ENCODE peak calls at places on chromosomes 2 and 18, in six cellular contexts. Y is suprapubic skin, D is esophagus squamous epithelium, G is uterus, H is ovary, N is transverse colon. M is an unnamed sample. For H3K9me3, the result is how much of the 10 kb centered on the place peaks cover.

GRCh38 chr2:96325038-96325883 is at the start of gene ITPRIPL1:
- DNase-seq in Y (no peak), G (no peak), D (no peak), N (peak), H (no peak), M (no peak)

GRCh38 chr2:138424436-138425140 is 77.0 kb upstream of the SPOPL start:
- DNase-seq in N (no peak), H (no peak), D (no peak), G (no peak), Y (no peak), M (no peak)

GRCh38 chr2:127790694-127791529 is 20.1 kb downstream of the WDR33 start:
- DNase-seq in D (no peak), G (no peak), N (no peak), Y (no peak), H (no peak), M (no peak)

GRCh38 chr2:186995092-186995491 is 146.1 kb upstream of the ZSWIM2 start:
- DNase-seq in H (no peak), G (no peak), N (no peak), D (no peak), Y (no peak), M (no peak)

GRCh38 chr2:5070257-5070656 is 621.9 kb upstream of the SOX11 start:
- DNase-seq in N (no peak), Y (no peak), H (no peak), D (no peak), G (no peak), M (no peak)

GRCh38 chr2:72214429-72215143 is 66.9 kb upstream of the CYP26B1 start:
- DNase-seq in D (no peak), N (no peak), H (no peak), Y (no peak), G (no peak), M (no peak)

GRCh38 chr2:232525796-232526195 is at the start of gene CHRND:
- DNase-seq in N (no peak), H (no peak), D (no peak), G (no peak), Y (no peak), M (no peak)

GRCh38 chr2:45962522-45962921 is 311.0 kb downstream of the PRKCE start:
- DNase-seq in Y (no peak), H (peak), G (peak), N (no peak), D (no peak), M (no peak)

GRCh38 chr2:220835563-220835962 is 736.5 kb downstream of the EPHA4 start:
- DNase-seq in D (no peak), H (no peak), Y (no peak), N (no peak), G (no peak), M (no peak)

GRCh38 chr2:65514555-65515195 is 82.3 kb upstream of the SPRED2 start:
- DNase-seq in D (no peak), N (no peak), Y (no peak), H (no peak), G (no peak), M (no peak)

GRCh38 chr2:115412501-115412900 is 970.1 kb downstream of the DPP10 start:
- DNase-seq in H (no peak), G (no peak), Y (no peak), N (no peak), D (no peak), M (no peak)

GRCh38 chr18:31270578-31270977 is 47.4 kb upstream of the DSG1 start:
- DNase-seq in G (no peak), H (no peak), D (no peak), N (no peak), Y (no peak), M (no peak)

GRCh38 chr2:2808551-2809058 is 477.5 kb upstream of the MYT1L start:
- DNase-seq in G (no peak), N (no peak), Y (no peak), D (no peak), H (no peak), M (no peak)
- H3K9me3 ChIP-seq in G (under half), N (under half), Y (under half), D (under half), H (under half), M (under half)

GRCh38 chr2:239318790-239319189 is 82.0 kb downstream of the HDAC4 start:
- DNase-seq in N (no peak), Y (peak), D (no peak), G (no peak), H (peak), M (no peak)

GRCh38 chr2:239315308-239315707 is 85.5 kb downstream of the HDAC4 start:
- DNase-seq in D (no peak), Y (no peak), H (peak), G (no peak), N (peak), M (no peak)

GRCh38 chr2:239318091-239318725 is 82.6 kb downstream of the HDAC4 start:
- DNase-seq in D (no peak), G (no peak), H (peak), N (no peak), Y (peak), M (no peak)

GRCh38 chr2:239319261-239319661 is 81.6 kb downstream of the HDAC4 start:
- DNase-seq in H (peak), N (peak), G (peak), Y (peak), D (no peak), M (no peak)

GRCh38 chr2:239316562-239317465 is 84.0 kb downstream of the HDAC4 start:
- DNase-seq in H (peak), Y (peak), N (no peak), G (peak), D (no peak), M (no peak)
- TF ChIP-seq POLR2A in H (no peak), Y (no peak), N (no peak), G (no peak), D (no peak), M (peak)

DNA sequence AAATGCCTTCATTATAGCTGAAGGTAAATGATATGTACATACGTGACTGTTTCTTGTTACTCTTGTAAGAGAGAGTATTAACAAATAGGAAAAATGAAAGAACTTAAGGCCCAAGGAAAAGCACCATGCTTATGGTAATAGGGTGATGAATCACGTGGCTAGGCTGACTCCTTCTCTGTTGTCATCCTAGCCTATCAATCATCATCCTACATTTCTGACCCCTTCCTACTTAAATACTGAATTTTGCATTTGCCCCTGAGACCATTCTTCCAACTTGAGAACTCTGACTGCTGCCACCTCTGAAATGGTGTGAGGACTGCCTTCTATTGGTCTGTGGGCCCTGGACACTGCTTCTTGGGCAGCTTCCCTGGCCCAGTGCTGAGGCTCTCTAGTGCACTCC is 28.9 kb downstream of the EFEMP1 start:
- DNase-seq in D (no peak), N (no peak), H (no peak), Y (no peak), G (no peak), M (no peak)
- H3K27ac ChIP-seq in D (no peak), N (no peak), H (no peak), Y (no peak), G (peak), M (no peak)

GRCh38 chr18:56127322-56128099 is 510.9 kb downstream of the TXNL1 start:
- DNase-seq in G (no peak), N (no peak), D (no peak), H (no peak), Y (no peak), M (no peak)
- H3K9me3 ChIP-seq in G (under half), N (under half), D (under half), H (under half), Y (under half), M (under half)

DNA sequence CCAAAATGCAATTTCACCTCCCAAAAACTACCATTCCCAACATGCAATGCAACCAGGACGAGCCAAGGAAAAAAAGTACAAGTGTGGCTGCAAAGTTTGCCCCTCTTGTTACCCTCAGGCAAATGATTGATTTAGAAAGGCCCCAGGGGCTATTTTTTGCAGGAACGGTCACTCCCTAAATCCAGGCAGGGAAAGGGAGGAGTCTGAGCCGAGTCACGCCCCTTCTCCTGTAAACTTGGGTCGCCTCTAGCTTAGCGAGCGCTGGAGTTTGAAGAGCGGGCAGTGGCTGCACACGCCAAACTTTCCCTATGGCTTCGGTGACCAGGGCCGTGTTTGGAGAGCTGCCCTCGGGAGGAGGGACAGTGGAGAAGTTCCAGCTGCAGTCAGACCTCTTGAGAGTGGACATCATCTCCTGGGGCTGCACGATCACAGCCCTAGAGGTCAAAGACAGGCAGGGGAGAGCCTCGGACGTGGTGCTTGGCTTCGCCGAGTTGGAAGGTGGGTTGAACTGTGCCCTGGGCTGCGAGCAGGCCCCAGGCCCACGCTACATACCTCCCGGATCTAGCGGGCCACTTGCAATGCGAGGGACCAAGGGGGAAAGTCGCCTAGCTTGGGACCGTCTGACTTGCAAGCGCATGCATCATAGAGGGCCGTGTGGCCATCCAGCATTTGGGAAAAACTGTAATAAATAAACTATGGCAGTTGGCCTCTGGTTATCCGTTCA is at the start of gene GALM:
- DNase-seq in H (peak), G (peak), N (peak), Y (peak), D (no peak), M (peak)
- TF ChIP-seq POLR2A in H (peak), G (peak), N (peak), Y (no peak), D (no peak), M (no peak)

DNA sequence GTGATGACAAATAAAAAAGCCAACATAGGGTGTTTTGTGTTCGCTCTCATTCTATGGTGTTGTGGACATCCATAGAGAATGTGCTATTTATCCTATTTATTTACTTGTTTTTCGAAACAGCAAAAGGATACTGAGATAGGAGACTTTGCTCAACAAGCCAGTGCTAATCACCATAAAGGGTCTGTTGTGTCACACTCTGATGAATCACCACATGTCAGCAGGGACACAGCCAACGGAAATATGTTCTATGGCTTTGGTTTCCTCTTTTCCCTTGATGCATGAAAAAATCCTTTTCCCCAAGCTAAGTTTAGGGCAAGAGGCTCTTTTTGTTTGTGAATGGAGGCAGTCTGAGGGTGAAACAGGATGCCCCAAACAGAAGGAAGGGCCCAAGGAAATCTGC is 154.3 kb downstream of the RNF152 start:
- DNase-seq in N (no peak), H (no peak), D (no peak), G (no peak), Y (no peak), M (no peak)
- H3K27ac ChIP-seq in N (peak), H (peak), D (peak), G (peak), Y (peak), M (peak)

GRCh38 chr18:13337369-13337768 is 118.8 kb downstream of the LDLRAD4 start:
- DNase-seq in G (no peak), D (no peak), H (no peak), N (no peak), Y (no peak), M (no peak)
- H3K9me3 ChIP-seq in G (under half), D (under half), H (under half), N (under half), Y (under half), M (under half)

M was measured in tibial nerve.